ENCODE peak calls at places on chromosome 21, in eight cellular contexts. R, F, D, Y, O, Q, P and E are unnamed samples.

GRCh38 chr21:45135868-45136267 is 61.5 kb downstream of the ADARB1 start:
- DNase-seq in Y (no peak), O (no peak), F (no peak), Q (no peak), D (no peak), R (no peak), P (no peak), E (no peak)

GRCh38 chr21:28884481-28884880 is 108.2 kb downstream of the LTN1 start:
- DNase-seq in F (no peak), Q (no peak), P (no peak), R (no peak), Y (no peak), O (no peak), D (no peak), E (peak)

GRCh38 chr21:35106246-35106835 is 57.2 kb upstream of the RUNX1 start:
- DNase-seq in D (no peak), Y (no peak), F (no peak), O (no peak), R (no peak), P (peak), Q (no peak), E (no peak)

GRCh38 chr21:45291613-45292398 is 4.1 kb upstream of the POFUT2 start:
- DNase-seq in R (no peak), O (no peak), D (no peak), F (no peak), Q (no peak), Y (no peak), P (no peak), E (peak)

GRCh38 chr21:22575165-22575584 is 1577.0 kb downstream of the NCAM2 start:
- DNase-seq in P (peak), O (peak), F (no peak), Q (peak), Y (no peak), R (no peak), D (no peak), E (no peak)

GRCh38 chr21:42237577-42237976 is 18.6 kb downstream of the ABCG1 start:
- DNase-seq in P (no peak), D (no peak), Y (no peak), Q (no peak), O (no peak), F (no peak), R (no peak), E (peak)

GRCh38 chr21:31289702-31290101 is 54.4 kb downstream of the TIAM1 start:
- DNase-seq in P (no peak), O (no peak), F (no peak), R (no peak), D (no peak), Y (no peak), Q (no peak), E (peak)

GRCh38 chr21:42164064-42164789 is 54.7 kb upstream of the ABCG1 start:
- DNase-seq in R (peak), Y (no peak), O (peak), Q (peak), P (peak), F (peak), D (peak), E (no peak)

GRCh38 chr21:23968722-23969647 is 1638.3 kb downstream of the MRPL39 start:
- DNase-seq in O (peak), P (peak), Y (no peak), Q (peak), F (peak), R (peak), D (peak), E (no peak)

GRCh38 chr21:43911015-43911934 is 46.3 kb downstream of the AGPAT3 start:
- DNase-seq in D (no peak), Q (no peak), R (no peak), O (no peak), F (no peak), P (no peak), Y (no peak), E (peak)

GRCh38 chr21:45474323-45474950 is 67.8 kb downstream of the SLC19A1 start:
- DNase-seq in D (no peak), Y (no peak), F (no peak), O (no peak), R (no peak), Q (no peak), P (no peak), E (no peak)

GRCh38 chr21:35764586-35764985 is 295.7 kb downstream of the SETD4 start:
- DNase-seq in P (no peak), Q (no peak), Y (no peak), D (no peak), R (no peak), F (no peak), O (no peak), E (no peak)

GRCh38 chr21:38487906-38488639 is 10.2 kb downstream of the ERG start:
- DNase-seq in R (no peak), D (no peak), Y (no peak), O (no peak), P (no peak), F (peak), Q (peak), E (no peak)

GRCh38 chr21:28213221-28213620 is 779.5 kb downstream of the LTN1 start:
- DNase-seq in Q (no peak), D (no peak), Y (no peak), F (no peak), R (no peak), O (no peak), P (no peak), E (no peak)

GRCh38 chr21:30561264-30561895 is at the start of gene KRTAP19-7:
- DNase-seq in Y (no peak), O (no peak), F (no peak), D (no peak), R (no peak), P (no peak), Q (no peak), E (no peak)

GRCh38 chr21:45854702-45855247 is 126.8 kb upstream of the COL6A1 start:
- DNase-seq in P (peak), D (no peak), Q (no peak), O (no peak), R (no peak), F (no peak), Y (no peak), E (no peak)

GRCh38 chr21:44892536-44893277 is 19.2 kb upstream of the PTTG1IP start:
- DNase-seq in Q (peak), R (peak), Y (peak), P (peak), F (no peak), O (peak), D (peak), E (peak)

GRCh38 chr21:45136927-45137611 is 62.7 kb downstream of the ADARB1 start:
- DNase-seq in O (peak), P (peak), Y (peak), F (peak), D (peak), R (peak), Q (peak), E (peak)

GRCh38 chr21:34576043-34576466 is 38.9 kb downstream of the RCAN1 start:
- DNase-seq in Y (no peak), O (no peak), Q (no peak), R (no peak), P (no peak), F (peak), D (no peak), E (no peak)

GRCh38 chr21:39317134-39318090 is 4.0 kb upstream of the BRWD1 start:
- DNase-seq in Q (no peak), O (no peak), Y (no peak), P (peak), D (no peak), R (no peak), F (no peak), E (peak)

GRCh38 chr21:32463889-32464300 is 51.4 kb downstream of the EVA1C start:
- DNase-seq in D (no peak), P (no peak), F (no peak), Y (peak), O (peak), Q (peak), R (no peak), E (peak)

GRCh38 chr21:43034098-43034497 is 41.5 kb downstream of the CBS start:
- DNase-seq in P (no peak), R (no peak), F (no peak), O (no peak), Y (no peak), D (no peak), Q (peak), E (no peak)

GRCh38 chr21:44059710-44060109 is 47.5 kb upstream of the PWP2 start:
- DNase-seq in D (no peak), F (no peak), Q (no peak), P (no peak), R (no peak), Y (no peak), O (no peak), E (peak)

GRCh38 chr21:18443085-18443484 is 39.5 kb upstream of the TMPRSS15 start:
- DNase-seq in Q (no peak), P (peak), D (no peak), F (peak), Y (no peak), O (no peak), R (no peak), E (no peak)

GRCh38 chr21:31554511-31555022 is 104.9 kb upstream of the SOD1 start:
- DNase-seq in O (peak), Q (no peak), D (peak), R (peak), F (no peak), P (peak), Y (no peak), E (peak)

GRCh38 chr21:29441651-29442050 is 142.9 kb downstream of the BACH1 start:
- DNase-seq in Q (no peak), D (no peak), F (no peak), P (no peak), Y (no peak), R (no peak), O (no peak), E (no peak)